ENCODE peak calls at places on chromosome 19, in six cellular contexts. S is A549, M is endothelial cell of umbilical vein, I is K562, G is GM12878, D is HepG2. C is an unnamed sample.

GRCh38 chr19:8831832-8832131 is 322 bp downstream of the ZNF558 start:
- DNase-seq in S (no peak), M (no peak), I (no peak), G (no peak), D (no peak), C (peak)

GRCh38 chr19:45815501-45816216 is 551 bp upstream of the RSPH6A start:
- DNase-seq in S (no peak), M (peak), I (no peak), G (no peak), D (no peak), C (peak)

GRCh38 chr19:58386166-58386575 is 898 bp upstream of the RPS5 start:
- DNase-seq in S (no peak), M (no peak), I (no peak), G (no peak), D (no peak), C (no peak)

GRCh38 chr19:45591004-45591637 is 6.5 kb upstream of the OPA3 start:
- DNase-seq in S (peak), M (no peak), I (peak), G (no peak), D (peak), C (peak)

GRCh38 chr19:21947775-21948174 is 63.0 kb downstream of the ZNF208 start:
- DNase-seq in S (peak), M (no peak), I (peak), G (no peak), D (no peak), C (peak)

GRCh38 chr19:41595890-41596280 is 19.9 kb downstream of the CEACAM21 start:
- DNase-seq in S (no peak), M (no peak), I (no peak), G (no peak), D (no peak), C (no peak)

GRCh38 chr19:2034729-2035589 is 16.1 kb downstream of the MKNK2 start:
- DNase-seq in S (peak), M (no peak), I (peak), G (no peak), D (no peak), C (peak)

GRCh38 chr19:58385313-58386165 is 1.5 kb upstream of the RPS5 start:
- DNase-seq in S (no peak), M (no peak), I (no peak), G (no peak), D (no peak), C (peak)

GRCh38 chr19:53959176-53959757 is 3.5 kb upstream of the CACNG8 start:
- DNase-seq in S (no peak), M (no peak), I (no peak), G (no peak), D (no peak), C (no peak)

GRCh38 chr19:17311455-17312248 is 2.3 kb downstream of the DDA1 start:
- DNase-seq in S (peak), M (no peak), I (no peak), G (no peak), D (peak), C (no peak)

GRCh38 chr19:35206855-35207254 is 21.7 kb downstream of the FAM187B start:
- DNase-seq in S (no peak), M (no peak), I (no peak), G (no peak), D (no peak), C (no peak)

GRCh38 chr19:14114854-14115253 is 2.7 kb downstream of the PRKACA start:
- DNase-seq in S (peak), M (no peak), I (peak), G (no peak), D (no peak), C (peak)

GRCh38 chr19:7386308-7386707 is 37.6 kb downstream of the ARHGEF18 start:
- DNase-seq in S (peak), M (no peak), I (peak), G (no peak), D (no peak), C (no peak)

GRCh38 chr19:7614859-7615741 is 14.2 kb downstream of the XAB2 start:
- DNase-seq in S (no peak), M (no peak), I (no peak), G (no peak), D (no peak), C (no peak)

GRCh38 chr19:38701455-38702063 is 42.7 kb downstream of the CAPN12 start:
- DNase-seq in S (no peak), M (no peak), I (no peak), G (no peak), D (peak), C (no peak)

GRCh38 chr19:2678043-2678671 is 24.3 kb downstream of the GNG7 start:
- DNase-seq in S (no peak), M (no peak), I (no peak), G (no peak), D (no peak), C (peak)

GRCh38 chr19:11152318-11153062 is 3.1 kb downstream of the SPC24 start:
- DNase-seq in S (peak), M (peak), I (no peak), G (no peak), D (no peak), C (no peak)

GRCh38 chr19:54208784-54209057 is 8.1 kb downstream of the RPS9 start:
- DNase-seq in S (peak), M (no peak), I (peak), G (no peak), D (no peak), C (no peak)

GRCh38 chr19:17881701-17882100 is 10.0 kb downstream of the SLC5A5 start:
- DNase-seq in S (no peak), M (no peak), I (no peak), G (no peak), D (no peak), C (no peak)

GRCh38 chr19:16295071-16295470 is 29.6 kb upstream of the KLF2 start:
- DNase-seq in S (no peak), M (no peak), I (no peak), G (no peak), D (no peak), C (no peak)

GRCh38 chr19:21202865-21203494 is 61.1 kb downstream of the ZNF431 start:
- DNase-seq in S (peak), M (peak), I (peak), G (peak), D (no peak), C (peak)

GRCh38 chr19:13234518-13234917 is 84.3 kb downstream of the IER2 start:
- DNase-seq in S (peak), M (no peak), I (peak), G (no peak), D (peak), C (peak)

GRCh38 chr19:31127132-31127967 is 221.9 kb downstream of the TSHZ3 start:
- DNase-seq in S (peak), M (no peak), I (no peak), G (no peak), D (no peak), C (no peak)

GRCh38 chr19:38252385-38252784 is 3.8 kb downstream of the PPP1R14A start:
- DNase-seq in S (no peak), M (no peak), I (no peak), G (no peak), D (no peak), C (no peak)

GRCh38 chr19:16627194-16627927 is 643 bp downstream of the MED26 start:
- DNase-seq in S (no peak), M (peak), I (peak), G (no peak), D (peak), C (peak)

GRCh38 chr19:15684828-15685227 is 11.9 kb downstream of the CYP4F12 start:
- DNase-seq in S (no peak), M (no peak), I (peak), G (no peak), D (no peak), C (peak)

GRCh38 chr19:40216013-40216776 is 2.0 kb downstream of the TTC9B start:
- DNase-seq in S (no peak), M (no peak), I (no peak), G (no peak), D (no peak), C (no peak)

GRCh38 chr19:49057636-49058234 is at the start of gene CGB7:
- DNase-seq in S (peak), M (peak), I (peak), G (no peak), D (peak), C (no peak)

GRCh38 chr19:49059056-49059455 is 1.5 kb upstream of the CGB7 start:
- DNase-seq in S (no peak), M (no peak), I (no peak), G (no peak), D (no peak), C (no peak)

GRCh38 chr19:49061000-49061399 is 3.5 kb upstream of the CGB7 start:
- DNase-seq in S (no peak), M (no peak), I (no peak), G (no peak), D (no peak), C (no peak)

GRCh38 chr19:49056101-49056901 is 1.2 kb downstream of the CGB7 start:
- DNase-seq in S (peak), M (peak), I (peak), G (no peak), D (peak), C (peak)

GRCh38 chr19:49058592-49058991 is 1.0 kb upstream of the CGB7 start:
- DNase-seq in S (peak), M (no peak), I (peak), G (no peak), D (no peak), C (no peak)
- TF ChIP-seq MYC in S (no peak), M (no peak), I (no peak), G (no peak), D (no peak), C (no peak)

GRCh38 chr19:47047931-47048399 is 459 bp downstream of the TMEM160 start:
- DNase-seq in S (peak), M (peak), I (peak), G (peak), D (peak), C (peak)
- TF ChIP-seq POLR2A in S (peak), M (no peak), I (peak), G (peak), D (peak), C (peak)

GRCh38 chr19:33400856-33401682 is 27.6 kb downstream of the CEBPG start:
- DNase-seq in S (no peak), M (no peak), I (no peak), G (no peak), D (peak), C (no peak)

GRCh38 chr19:33401683-33402420 is 28.3 kb downstream of the CEBPG start:
- DNase-seq in S (no peak), M (no peak), I (no peak), G (no peak), D (no peak), C (no peak)

GRCh38 chr19:33403221-33403972 is 29.9 kb downstream of the CEBPG start:
- DNase-seq in S (no peak), M (no peak), I (peak), G (no peak), D (peak), C (no peak)

GRCh38 chr19:33403973-33404304 is 30.4 kb downstream of the CEBPG start:
- DNase-seq in S (no peak), M (no peak), I (no peak), G (no peak), D (no peak), C (no peak)

GRCh38 chr19:33402421-33403220 is 29.1 kb downstream of the CEBPG start:
- DNase-seq in S (peak), M (no peak), I (no peak), G (no peak), D (no peak), C (peak)
- TF ChIP-seq CTCF in S (no peak), M (no peak), I (no peak), G (no peak), D (peak), C (no peak)

GRCh38 chr19:4909172-4909896 is at the start of gene UHRF1:
- DNase-seq in S (peak), M (no peak), I (peak), G (no peak), D (peak), C (peak)

GRCh38 chr19:4911786-4912672 is 2.7 kb downstream of the UHRF1 start:
- DNase-seq in S (peak), M (peak), I (peak), G (no peak), D (peak), C (peak)

GRCh38 chr19:4911314-4911713 is 2.0 kb downstream of the UHRF1 start:
- DNase-seq in S (no peak), M (no peak), I (no peak), G (no peak), D (no peak), C (no peak)

GRCh38 chr19:4909897-4910593 is 744 bp downstream of the UHRF1 start:
- DNase-seq in S (peak), M (peak), I (peak), G (peak), D (peak), C (peak)

GRCh38 chr19:4910594-4911273 is 1.4 kb downstream of the UHRF1 start:
- DNase-seq in S (peak), M (peak), I (peak), G (no peak), D (no peak), C (peak)
- TF ChIP-seq MYC in S (no peak), M (no peak), I (no peak), G (peak), D (peak), C (no peak)

GRCh38 chr19:56660381-56661105 is 11.0 kb downstream of the ZNF835 start:
- DNase-seq in S (no peak), M (no peak), I (no peak), G (no peak), D (no peak), C (no peak)
- TF ChIP-seq POLR2A in S (no peak), M (no peak), I (no peak), G (no peak), D (no peak), C (no peak)

GRCh38 chr19:18942692-18943091 is 1.7 kb upstream of the HOMER3 start:
- DNase-seq in S (no peak), M (no peak), I (no peak), G (no peak), D (no peak), C (no peak)

GRCh38 chr19:18939163-18939562 is 1.9 kb downstream of the HOMER3 start:
- DNase-seq in S (no peak), M (no peak), I (no peak), G (no peak), D (no peak), C (no peak)

GRCh38 chr19:18939922-18940775 is 868 bp downstream of the HOMER3 start:
- DNase-seq in S (no peak), M (peak), I (no peak), G (no peak), D (no peak), C (peak)

GRCh38 chr19:18941628-18942354 is 774 bp upstream of the HOMER3 start:
- DNase-seq in S (no peak), M (no peak), I (no peak), G (no peak), D (peak), C (no peak)

DNA sequence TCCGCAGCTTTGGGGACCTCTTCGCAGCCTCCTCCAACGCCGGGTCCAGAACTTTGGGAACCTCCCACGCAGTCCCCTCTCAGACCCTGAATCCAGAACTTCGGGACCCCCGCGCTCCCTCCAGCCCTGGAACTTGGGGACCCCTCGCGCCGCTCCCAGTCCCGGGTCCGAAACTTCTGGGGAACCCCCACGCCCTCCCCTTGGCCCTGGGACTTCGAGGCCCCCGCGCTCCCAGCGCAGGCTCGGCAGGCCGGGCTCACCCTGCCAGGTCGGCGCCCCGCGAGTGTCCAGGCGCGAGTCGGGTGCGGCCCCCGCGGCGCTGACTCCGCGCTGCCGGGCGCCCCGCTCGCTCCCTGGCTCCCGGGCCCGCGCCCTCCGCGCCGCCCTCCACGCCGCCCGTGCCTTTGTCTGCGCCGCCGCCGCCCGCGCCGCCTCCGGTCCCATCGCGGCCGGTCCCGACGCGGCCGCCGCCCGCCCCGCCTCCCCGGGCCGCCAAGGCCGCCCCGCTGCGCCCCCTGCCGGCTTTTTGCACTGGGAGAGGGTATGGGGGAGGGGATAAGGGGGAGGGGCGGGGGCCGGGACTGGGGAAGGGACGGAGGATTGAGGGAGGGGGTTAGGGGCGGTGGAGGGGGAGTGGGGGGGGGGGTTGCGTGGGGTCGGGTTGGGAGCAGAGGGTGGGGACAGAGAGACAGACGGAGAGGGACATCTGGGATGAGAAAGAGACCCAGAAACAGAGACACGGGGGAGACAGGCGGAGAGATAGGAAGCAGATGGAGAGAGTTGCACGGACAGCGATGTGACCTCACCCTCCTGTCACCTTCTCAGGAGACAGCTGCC is at the start of gene HOMER3:
- DNase-seq in S (peak), M (peak), I (peak), G (no peak), D (no peak), C (peak)
- TF ChIP-seq CTCF in S (peak), M (no peak), I (peak), G (peak), D (peak), C (no peak)

C was measured in NB4.